ENCODE peak calls at places on chromosomes 1 and 21, in six cellular contexts. X, C, D, Y, F and G are unnamed samples.
A peak's percentile ranks its signal among the peaks of the same experiment; 100 is the strongest.

GRCh38 chr1:206655471-206655882 is 20.1 kb downstream of the DYRK3 start:
- DNase-seq in C (peak; percentile 45), F (no peak), X (no peak), D (no peak), Y (no peak), G (no peak)

GRCh38 chr1:204923209-204923608 is 52.5 kb downstream of the NFASC start:
- DNase-seq in C (no peak), X (no peak), D (no peak), Y (no peak), F (no peak), G (no peak)

GRCh38 chr1:54409156-54410142 is 3.3 kb upstream of the SSBP3 start:
- DNase-seq in D (no peak), F (no peak), Y (no peak), X (no peak), C (no peak), G (no peak)

GRCh38 chr1:8646189-8646588 is 171.3 kb downstream of the RERE start:
- DNase-seq in Y (no peak), C (no peak), D (no peak), X (no peak), F (no peak), G (no peak)

GRCh38 chr1:76250317-76250716 is 175.8 kb downstream of the ST6GALNAC3 start:
- DNase-seq in F (no peak), C (no peak), D (no peak), Y (no peak), X (no peak), G (no peak)

GRCh38 chr1:93908394-93909145 is 660 bp downstream of the GCLM start:
- DNase-seq in Y (peak; percentile 46), C (peak; percentile 37), F (peak; percentile 20), X (peak; percentile 77), D (peak; percentile 46), G (peak; percentile 39)

GRCh38 chr1:71196685-71197084 is 115.8 kb upstream of the ZRANB2 start:
- DNase-seq in F (no peak), D (no peak), Y (no peak), C (no peak), X (no peak), G (no peak)

GRCh38 chr21:44987301-44987885 is 47.6 kb downstream of the SLX9 start:
- DNase-seq in F (no peak), Y (no peak), X (peak; percentile 32), C (peak; percentile 2), D (no peak), G (no peak)

GRCh38 chr1:68199603-68200002 is 32.7 kb downstream of the WLS start:
- DNase-seq in C (no peak), Y (no peak), D (no peak), F (no peak), X (no peak), G (no peak)

GRCh38 chr1:100494393-100495084 is 43.4 kb upstream of the GPR88 start:
- DNase-seq in D (no peak), Y (no peak), C (no peak), X (no peak), F (no peak), G (no peak)

GRCh38 chr1:183023601-183024351 is 556 bp downstream of the LAMC1 start:
- DNase-seq in Y (peak; percentile 56), F (peak; percentile 49), D (no peak), X (peak; percentile 85), C (peak; percentile 65), G (peak; percentile 52)